ENCODE peak calls at places on chromosome 22, in seven cellular contexts. P is A549, M is fibroblast of lung, E is stomach, Z is tibial nerve, F is psoas muscle, B is MG63. H is an unnamed sample.

GRCh38 chr22:27345681-27346080 is 455.9 kb downstream of the MN1 start:
- DNase-seq in P (no peak), M (no peak), E (no peak), Z (no peak), F (no peak), B (no peak), H (no peak)

GRCh38 chr22:27535452-27535851 is 266.1 kb downstream of the MN1 start:
- DNase-seq in P (no peak), M (no peak), E (no peak), Z (no peak), F (no peak), B (no peak), H (no peak)

GRCh38 chr22:31308181-31308580 is 15.9 kb upstream of the PIK3IP1 start:
- DNase-seq in P (no peak), M (no peak), E (no peak), Z (no peak), F (no peak), B (no peak), H (no peak)

GRCh38 chr22:20818471-20818870 is 40.1 kb downstream of the PI4KA start:
- DNase-seq in P (no peak), M (no peak), E (no peak), Z (no peak), F (no peak), B (no peak), H (no peak)

GRCh38 chr22:37752189-37753061 is 55.3 kb upstream of the GCAT start:
- DNase-seq in P (peak), M (peak), E (peak), Z (peak), F (peak), B (peak), H (peak)

GRCh38 chr22:48579035-48579914 is 1248.4 kb downstream of the BRD1 start:
- DNase-seq in P (no peak), M (peak), E (no peak), Z (no peak), F (peak), B (peak), H (no peak)

GRCh38 chr22:35426801-35427140 is 26.8 kb downstream of the MCM5 start:
- DNase-seq in P (no peak), M (no peak), E (no peak), Z (no peak), F (no peak), B (no peak), H (no peak)

GRCh38 chr22:29693671-29694070 is 26.1 kb upstream of the CABP7 start:
- DNase-seq in P (no peak), M (no peak), E (no peak), Z (no peak), F (no peak), B (no peak), H (no peak)

GRCh38 chr22:27132400-27132799 is 475.0 kb downstream of the MIAT start:
- DNase-seq in P (no peak), M (no peak), E (no peak), Z (no peak), F (no peak), B (no peak), H (no peak)

GRCh38 chr22:50200333-50201190 is at the start of gene SELENOO:
- DNase-seq in P (peak), M (peak), E (peak), Z (peak), F (peak), B (peak), H (peak)

GRCh38 chr22:50040717-50041116 is 17.4 kb downstream of the TTLL8 start:
- DNase-seq in P (no peak), M (no peak), E (no peak), Z (no peak), F (no peak), B (no peak), H (no peak)

GRCh38 chr22:20575724-20576444 is 68.5 kb downstream of the MED15 start:
- DNase-seq in P (no peak), M (no peak), E (no peak), Z (no peak), F (no peak), B (no peak), H (no peak)

GRCh38 chr22:30890689-30891442 is 77.7 kb downstream of the MORC2 start:
- DNase-seq in P (peak), M (peak), E (peak), Z (no peak), F (peak), B (peak), H (peak)

GRCh38 chr22:48101704-48102103 is 1339.3 kb downstream of the TBC1D22A start:
- DNase-seq in P (no peak), M (no peak), E (peak), Z (no peak), F (no peak), B (no peak), H (no peak)

GRCh38 chr22:28025866-28026575 is 107.0 kb upstream of the PITPNB start:
- DNase-seq in P (no peak), M (no peak), E (peak), Z (no peak), F (no peak), B (no peak), H (no peak)

GRCh38 chr22:25551396-25551795 is 13.1 kb upstream of the GRK3 start:
- DNase-seq in P (no peak), M (peak), E (no peak), Z (no peak), F (no peak), B (no peak), H (no peak)

GRCh38 chr22:26672060-26672471 is 14.7 kb downstream of the MIAT start:
- DNase-seq in P (no peak), M (no peak), E (no peak), Z (no peak), F (no peak), B (no peak), H (no peak)

GRCh38 chr22:38761202-38762162 is 5.7 kb upstream of the SUN2 start:
- DNase-seq in P (no peak), M (no peak), E (no peak), Z (no peak), F (peak), B (no peak), H (no peak)

GRCh38 chr22:25085930-25086901 is 113.4 kb upstream of the CRYBB3 start:
- DNase-seq in P (peak), M (peak), E (no peak), Z (peak), F (peak), B (no peak), H (peak)

GRCh38 chr22:19232620-19233019 is 54.1 kb upstream of the SLC25A1 start:
- DNase-seq in P (no peak), M (peak), E (no peak), Z (no peak), F (no peak), B (no peak), H (peak)

GRCh38 chr22:25364736-25365241 is 145.3 kb downstream of the CRYBB2 start:
- DNase-seq in P (no peak), M (no peak), E (peak), Z (no peak), F (no peak), B (no peak), H (no peak)

GRCh38 chr22:36375071-36375980 is 12.4 kb downstream of the MYH9 start:
- DNase-seq in P (no peak), M (no peak), E (no peak), Z (no peak), F (no peak), B (no peak), H (no peak)

GRCh38 chr22:48143856-48144255 is 1381.4 kb downstream of the TBC1D22A start:
- DNase-seq in P (no peak), M (no peak), E (no peak), Z (no peak), F (no peak), B (no peak), H (no peak)

GRCh38 chr22:37267661-37268413 is 14.5 kb upstream of the CYTH4 start:
- DNase-seq in P (no peak), M (no peak), E (no peak), Z (no peak), F (no peak), B (no peak), H (no peak)

GRCh38 chr22:20167643-20168322 is 16.9 kb upstream of the CCDC188 start:
- DNase-seq in P (no peak), M (no peak), E (no peak), Z (no peak), F (no peak), B (no peak), H (no peak)

GRCh38 chr22:27311666-27312566 is 489.6 kb downstream of the MN1 start:
- DNase-seq in P (no peak), M (peak), E (no peak), Z (no peak), F (no peak), B (no peak), H (no peak)

GRCh38 chr22:17592201-17592600 is 28.9 kb downstream of the SLC25A18 start:
- DNase-seq in P (no peak), M (no peak), E (no peak), Z (no peak), F (no peak), B (no peak), H (no peak)

GRCh38 chr22:20406686-20407408 is 12.9 kb downstream of the ZNF74 start:
- DNase-seq in P (no peak), M (no peak), E (no peak), Z (no peak), F (no peak), B (no peak), H (no peak)

DNA sequence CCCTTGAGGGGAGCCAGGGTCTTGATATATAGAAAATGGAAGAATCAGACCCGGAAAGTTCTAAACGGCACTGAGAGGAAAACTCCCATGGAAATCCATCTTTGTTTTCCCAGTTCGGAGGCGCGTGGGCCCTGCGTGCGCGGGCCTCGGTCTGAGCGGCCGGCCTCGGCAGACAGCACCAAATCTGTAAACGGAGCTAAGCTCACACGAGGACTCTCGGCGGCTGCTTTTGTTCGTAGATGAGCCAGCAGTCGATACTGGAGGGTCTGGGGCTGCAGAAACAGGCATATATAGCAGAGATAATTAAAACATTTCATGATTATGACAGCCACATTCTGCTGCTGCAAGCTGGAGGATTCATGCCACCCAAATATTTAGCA is 68.5 kb upstream of the PPARA start:
- DNase-seq in P (no peak), M (peak), E (peak), Z (peak), F (peak), B (no peak), H (no peak)
- H3K4me3 ChIP-seq in P (peak), M (peak), E (peak), Z (peak), F (peak), B (peak), H (no peak)

GRCh38 chr22:46053563-46054090 is 76.7 kb upstream of the WNT7B start:
- DNase-seq in P (no peak), M (peak), E (peak), Z (peak), F (peak), B (peak), H (peak)
- H3K4me3 ChIP-seq in P (peak), M (peak), E (peak), Z (peak), F (peak), B (peak), H (peak)

DNA sequence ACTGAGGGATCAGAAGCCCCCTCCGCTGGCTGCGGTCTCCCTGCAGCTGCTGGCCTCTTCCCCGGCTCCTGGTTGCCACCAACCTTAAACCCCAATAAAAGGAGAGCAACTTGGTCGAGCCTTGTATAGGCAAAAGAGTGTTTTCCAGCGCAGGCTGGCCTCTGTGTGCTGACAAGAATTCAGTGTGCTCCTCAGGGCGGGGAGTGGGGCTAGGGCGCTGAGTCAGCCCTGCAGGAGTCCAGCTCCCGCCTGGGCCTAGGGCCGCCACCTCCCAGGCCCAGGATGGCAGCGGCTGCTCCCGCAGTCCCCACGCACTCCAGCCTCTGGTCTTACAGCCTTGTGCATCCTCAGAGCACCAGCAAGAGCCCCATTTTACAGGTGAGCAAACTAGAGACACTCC is at the start of gene SHISAL1:
- DNase-seq in P (no peak), M (peak), E (no peak), Z (no peak), F (no peak), B (peak), H (peak)
- H3K4me3 ChIP-seq in P (no peak), M (no peak), E (no peak), Z (no peak), F (no peak), B (no peak), H (no peak)

GRCh38 chr22:42519544-42520237 is at the start of gene RRP7A:
- DNase-seq in P (peak), M (peak), E (peak), Z (peak), F (peak), B (peak), H (peak)
- H3K4me3 ChIP-seq in P (peak), M (peak), E (peak), Z (peak), F (peak), B (peak), H (peak)

GRCh38 chr22:22930571-22931556 is 43.2 kb downstream of the IGLL5 start:
- DNase-seq in P (no peak), M (no peak), E (no peak), Z (no peak), F (peak), B (no peak), H (no peak)
- H3K4me3 ChIP-seq in P (no peak), M (no peak), E (no peak), Z (no peak), F (no peak), B (no peak), H (no peak)